ENCODE peak calls at places on chromosomes 16 and 17, in nine cellular contexts. T is astrocyte of the spinal cord; W is fibroblast of the aortic adventitia; D is fibroblast of villous mesenchyme; C is activated CD8-positive, alpha-beta T cell treated with anti-CD3 and anti-CD28 coated beads for 36 hours; G is ascending aorta; I is fibroblast of pulmonary artery; P is dorsolateral prefrontal cortex; Y is right atrium auricular region. U is an unnamed sample.

GRCh38 chr16:87501117-87501516 is 8.3 kb upstream of the ZCCHC14 start:
- DNase-seq in C (no peak), Y (no peak), T (no peak), D (no peak), W (no peak), G (no peak), P (no peak), I (no peak), U (no peak)

GRCh38 chr17:34628883-34629282 is 49.5 kb downstream of the TMEM132E start:
- DNase-seq in P (no peak), I (no peak), D (no peak), W (no peak), T (no peak), G (no peak), C (no peak), Y (no peak), U (no peak)

GRCh38 chr16:20323591-20324117 is 3.7 kb downstream of the GP2 start:
- DNase-seq in D (no peak), W (no peak), Y (no peak), G (no peak), C (no peak), I (no peak), P (no peak), T (no peak), U (no peak)

GRCh38 chr17:27293359-27293897 is 486 bp upstream of the WSB1 start:
- DNase-seq in D (no peak), G (no peak), W (no peak), I (no peak), C (peak; percentile 9), T (no peak), P (no peak), Y (no peak), U (no peak)

GRCh38 chr16:73390936-73391335 is 343.0 kb upstream of the ZFHX3 start:
- DNase-seq in D (no peak), T (no peak), I (no peak), W (no peak), Y (no peak), C (no peak), G (no peak), P (no peak), U (peak; percentile 31)

GRCh38 chr16:57637965-57638364 is 9.5 kb downstream of the ADGRG1 start:
- DNase-seq in G (no peak), I (no peak), P (no peak), W (no peak), C (no peak), Y (no peak), D (no peak), T (no peak), U (no peak)

GRCh38 chr17:83173997-83174858 is 94.8 kb downstream of the METRNL start:
- DNase-seq in D (peak; percentile 52), W (peak; percentile 63), Y (peak; percentile 50), G (no peak), T (no peak), C (no peak), I (no peak), P (no peak), U (no peak)

GRCh38 chr17:53227101-53227500 is 595.6 kb upstream of the KIF2B start:
- DNase-seq in D (no peak), G (no peak), I (no peak), T (no peak), Y (no peak), W (no peak), C (no peak), P (no peak), U (no peak)

GRCh38 chr17:44086364-44087311 is 16.1 kb downstream of the G6PC3 start:
- DNase-seq in G (no peak), W (peak; percentile 85), Y (no peak), C (peak; percentile 82), T (peak; percentile 88), D (peak; percentile 86), I (peak; percentile 88), P (peak; percentile 74), U (peak; percentile 37)

GRCh38 chr17:7593296-7593695 is 3.4 kb upstream of the SOX15 start:
- DNase-seq in T (no peak), G (no peak), I (no peak), D (no peak), Y (no peak), C (no peak), P (no peak), W (no peak), U (no peak)

GRCh38 chr17:82884923-82885322 is 45.1 kb upstream of the ZNF750 start:
- DNase-seq in G (no peak), C (peak; percentile 64), Y (no peak), T (no peak), I (no peak), P (no peak), D (no peak), W (no peak), U (no peak)

GRCh38 chr17:65220732-65221131 is 83.6 kb downstream of the RGS9 start:
- DNase-seq in T (no peak), I (no peak), D (no peak), W (no peak), Y (no peak), C (no peak), G (no peak), P (no peak), U (no peak)

GRCh38 chr17:65222216-65222738 is 85.1 kb downstream of the RGS9 start:
- DNase-seq in D (no peak), Y (no peak), W (no peak), I (no peak), T (no peak), P (no peak), C (no peak), G (no peak), U (no peak)

GRCh38 chr17:65219707-65220106 is 82.5 kb downstream of the RGS9 start:
- DNase-seq in C (no peak), Y (no peak), G (no peak), D (no peak), P (no peak), I (no peak), T (no peak), W (no peak), U (no peak)

GRCh38 chr17:65218261-65218660 is 81.1 kb downstream of the RGS9 start:
- DNase-seq in T (no peak), W (no peak), P (no peak), C (no peak), Y (no peak), G (no peak), I (no peak), D (peak; percentile 37), U (peak; percentile 74)

GRCh38 chr17:65219124-65219523 is 82.0 kb downstream of the RGS9 start:
- DNase-seq in P (no peak), D (no peak), C (no peak), I (no peak), W (peak; percentile 21), G (no peak), Y (no peak), T (no peak), U (no peak)
- TF ChIP-seq CTCF in P (no peak), D (peak; percentile 17), C (no peak), I (peak; percentile 35), W (peak; percentile 28), G (no peak), Y (no peak), T (peak; percentile 39), U (peak; percentile 44)

DNA sequence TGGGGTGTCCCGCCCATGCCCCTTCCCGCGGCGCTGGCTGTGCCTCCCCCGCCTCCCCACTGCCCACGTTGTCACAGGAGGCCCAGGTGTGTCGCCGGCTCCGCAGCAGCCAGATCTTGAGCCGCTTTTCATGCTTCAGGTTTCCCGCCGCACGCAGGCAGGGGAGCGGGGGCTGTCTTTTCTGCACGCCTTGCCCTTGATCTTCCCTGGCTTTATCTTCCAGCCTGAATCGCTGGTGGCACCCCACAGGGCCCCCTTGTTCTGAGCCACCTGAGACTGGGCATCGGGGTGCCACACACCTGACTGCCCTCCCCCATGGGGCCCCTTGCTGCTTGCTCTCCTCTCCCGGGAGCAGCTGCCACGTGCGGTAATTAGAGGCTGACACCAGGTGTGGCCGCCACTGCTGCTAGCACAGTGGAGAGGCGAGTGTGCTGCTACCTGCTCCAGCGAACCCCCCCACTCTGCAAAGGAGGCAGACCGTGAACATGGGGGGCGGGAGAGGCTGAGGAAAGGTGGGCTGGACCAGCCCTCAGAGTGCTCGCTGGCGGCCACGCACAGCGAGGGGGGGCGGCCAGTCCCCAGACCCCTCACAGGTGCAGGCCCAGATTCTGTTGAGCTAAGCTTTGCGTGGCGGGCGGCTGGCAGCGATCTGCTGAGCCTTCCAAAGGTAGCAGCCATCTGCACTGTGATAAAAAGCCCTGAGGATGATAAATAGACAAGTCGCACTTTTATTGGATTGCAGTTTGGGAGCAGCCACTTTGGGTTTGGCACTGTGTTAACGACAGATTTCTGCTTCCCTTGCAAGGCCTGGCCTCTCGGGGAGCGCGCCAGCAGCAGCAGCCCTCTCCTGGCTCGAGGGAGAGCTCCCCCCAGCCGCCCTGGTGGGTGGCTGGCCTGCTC is 168.0 kb upstream of the GSE1 start:
- DNase-seq in W (no peak), Y (no peak), G (no peak), T (no peak), I (no peak), P (peak; percentile 65), C (peak; percentile 19), D (no peak), U (no peak)
- TF ChIP-seq CTCF in W (no peak), Y (no peak), G (no peak), T (no peak), I (no peak), P (no peak), C (no peak), D (no peak), U (no peak)

DNA sequence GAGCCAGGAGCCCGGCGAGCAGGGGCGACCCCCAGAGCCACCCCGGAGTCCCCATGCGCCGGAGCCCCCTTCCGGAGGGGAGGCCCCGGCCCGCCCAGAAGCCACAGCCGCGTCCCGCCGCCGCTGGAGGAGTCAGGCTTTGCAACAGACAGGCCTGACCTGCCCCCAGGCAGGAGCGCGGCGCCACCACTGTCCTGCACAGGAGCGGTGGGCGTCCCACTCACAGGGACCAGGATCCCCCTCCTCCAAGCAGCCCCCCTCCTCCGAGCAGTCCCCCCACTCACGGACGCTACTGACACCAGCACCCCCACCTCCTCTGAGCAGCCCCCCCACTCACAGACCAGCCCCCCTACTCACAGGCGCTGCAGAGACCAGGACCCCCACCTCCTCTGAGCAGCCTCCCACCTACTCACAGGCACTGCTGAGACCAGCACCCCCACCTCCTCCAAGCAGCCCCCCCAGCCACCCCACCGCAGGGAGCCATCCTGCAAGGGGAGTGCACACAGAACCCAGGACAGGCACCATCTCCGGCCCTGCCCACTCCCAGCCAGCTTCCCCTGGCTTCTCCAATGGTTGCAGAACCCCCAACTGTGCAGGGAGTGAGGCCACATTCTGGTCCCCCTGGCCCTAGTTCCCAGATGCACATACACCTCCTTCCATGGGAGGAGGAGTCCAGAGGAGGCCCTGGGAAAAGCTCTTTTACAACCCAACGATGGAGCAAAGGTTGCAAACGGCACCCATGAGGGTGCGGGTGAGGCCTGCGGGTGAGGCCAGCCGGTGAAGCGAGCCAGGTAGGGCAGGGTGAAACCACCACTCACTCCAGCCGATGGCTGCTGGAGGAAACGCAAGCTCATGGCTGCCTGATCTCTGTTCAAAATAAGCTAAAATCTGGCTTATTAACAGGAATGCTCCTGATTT is 69.9 kb downstream of the ABR start:
- DNase-seq in W (no peak), D (no peak), Y (no peak), I (no peak), P (no peak), C (peak; percentile 67), G (no peak), T (no peak), U (no peak)
- TF ChIP-seq CTCF in W (no peak), D (no peak), Y (no peak), I (no peak), P (no peak), C (no peak), G (peak; percentile 6), T (no peak), U (no peak)

GRCh38 chr17:39737331-39737760 is 392 bp upstream of the GRB7 start:
- DNase-seq in W (no peak), T (no peak), D (no peak), P (no peak), Y (no peak), I (no peak), G (no peak), C (no peak), U (no peak)
- TF ChIP-seq CTCF in W (no peak), T (no peak), D (no peak), P (no peak), Y (no peak), I (no peak), G (no peak), C (no peak), U (no peak)